ENCODE peak calls at places on chromosomes 4 and X, in nine cellular contexts. T is central memory CD4-positive, alpha-beta T cell; M is Right ventricle myocardium inferior; P is D341Med; K is Calu3; U is Kasumi-1; Y is GM12865; O is GM04503; Z is DMS153. S is an unnamed sample.

GRCh38 chr4:159090255-159090654 is 12.6 kb upstream of the RAPGEF2 start:
- DNase-seq in T (no peak), M (no peak), P (no peak), K (no peak), U (no peak), Y (no peak), O (no peak), Z (no peak), S (no peak)

GRCh38 chr4:752196-752861 is 46.7 kb downstream of the PCGF3 start:
- DNase-seq in T (no peak), M (no peak), P (no peak), K (no peak), U (no peak), Y (no peak), O (no peak), Z (no peak), S (no peak)

GRCh38 chrX:17377795-17378194 is 2.8 kb downstream of the NHS start:
- DNase-seq in T (no peak), M (no peak), P (no peak), K (peak; percentile 5), U (no peak), Y (no peak), O (no peak), Z (no peak), S (no peak)

GRCh38 chr4:41204400-41204978 is 9.9 kb downstream of the APBB2 start:
- DNase-seq in T (no peak), M (peak; percentile 50), P (no peak), K (peak; percentile 43), U (no peak), Y (no peak), O (peak; percentile 56), Z (no peak), S (no peak)

GRCh38 chr4:84503495-84504437 is 4.7 kb upstream of the NKX6-1 start:
- DNase-seq in T (no peak), M (no peak), P (peak; percentile 71), K (peak; percentile 39), U (peak; percentile 84), Y (peak; percentile 70), O (peak; percentile 26), Z (peak; percentile 35), S (peak; percentile 87)

GRCh38 chrX:54358424-54359211 is 772 bp upstream of the WNK3 start:
- DNase-seq in T (peak; percentile 30), M (peak; percentile 70), P (peak; percentile 10), K (no peak), U (peak; percentile 60), Y (no peak), O (no peak), Z (peak; percentile 73), S (peak; percentile 84)

GRCh38 chr4:52545099-52546069 is 113.7 kb downstream of the USP46 start:
- DNase-seq in T (peak; percentile 37), M (peak; percentile 75), P (peak; percentile 79), K (peak; percentile 74), U (peak; percentile 89), Y (peak; percentile 61), O (peak; percentile 18), Z (peak; percentile 11), S (peak; percentile 84)

GRCh38 chrX:19904778-19905367 is 17.5 kb upstream of the SH3KBP1 start:
- DNase-seq in T (peak; percentile 46), M (no peak), P (peak; percentile 58), K (peak; percentile 45), U (peak; percentile 58), Y (peak; percentile 67), O (no peak), Z (peak; percentile 64), S (peak; percentile 36)

GRCh38 chr4:151917145-151917775 is 156.5 kb upstream of the GATB start:
- DNase-seq in T (no peak), M (no peak), P (no peak), K (no peak), U (no peak), Y (no peak), O (no peak), Z (no peak), S (no peak)

GRCh38 chr4:72312032-72312650 is 256.9 kb downstream of the ADAMTS3 start:
- DNase-seq in T (no peak), M (peak; percentile 83), P (no peak), K (peak; percentile 41), U (peak; percentile 49), Y (peak; percentile 33), O (peak; percentile 94), Z (no peak), S (peak; percentile 55)

GRCh38 chr4:168880087-168880675 is 129.9 kb downstream of the CBR4 start:
- DNase-seq in T (no peak), M (no peak), P (no peak), K (no peak), U (no peak), Y (no peak), O (peak; percentile 55), Z (no peak), S (no peak)

GRCh38 chr4:4461850-4462249 is 74.9 kb downstream of the NSG1 start:
- DNase-seq in T (peak; percentile 86), M (no peak), P (no peak), K (no peak), U (no peak), Y (no peak), O (no peak), Z (peak; percentile 47), S (peak; percentile 72)

GRCh38 chr4:28799696-28800095 is 1920.5 kb upstream of the PCDH7 start:
- DNase-seq in T (no peak), M (no peak), P (peak; percentile 41), K (no peak), U (no peak), Y (no peak), O (no peak), Z (no peak), S (no peak)

GRCh38 chr4:30835044-30835443 is 114.9 kb downstream of the PCDH7 start:
- DNase-seq in T (no peak), M (no peak), P (no peak), K (no peak), U (no peak), Y (no peak), O (no peak), Z (no peak), S (no peak)

GRCh38 chr4:185573651-185574199 is 38.4 kb upstream of the PDLIM3 start:
- DNase-seq in T (no peak), M (no peak), P (peak; percentile 67), K (peak; percentile 48), U (peak; percentile 45), Y (no peak), O (peak; percentile 47), Z (peak; percentile 86), S (peak; percentile 47)

GRCh38 chr4:55385201-55385649 is 10.5 kb upstream of the TMEM165 start:
- DNase-seq in T (no peak), M (no peak), P (no peak), K (no peak), U (no peak), Y (no peak), O (no peak), Z (no peak), S (peak; percentile 20)